ENCODE peak calls at places on chromosome 1, in five cellular contexts. F is NCI-H1417, S is cardiac fibroblast, O is left cardiac atrium, Y is right atrium auricular region. A is an unnamed sample.
A peak's percentile ranks its signal among the peaks of the same experiment; 100 is the strongest.

GRCh38 chr1:203327684-203328457 is 22.6 kb downstream of the BTG2 start:
- DNase-seq in F (peak; percentile 95), S (peak; percentile 58), O (no peak), Y (peak; percentile 79), A (no peak)

GRCh38 chr1:14945132-14946010 is 208.2 kb upstream of the TMEM51 start:
- DNase-seq in F (no peak), S (peak; percentile 62), O (peak; percentile 55), Y (no peak), A (peak; percentile 88)

GRCh38 chr1:101438359-101438758 is 201.5 kb downstream of the S1PR1 start:
- DNase-seq in F (no peak), S (peak; percentile 28), O (no peak), Y (no peak), A (no peak)

GRCh38 chr1:77757616-77758015 is 2.0 kb downstream of the USP33 start:
- DNase-seq in F (no peak), S (peak; percentile 79), O (no peak), Y (no peak), A (no peak)

GRCh38 chr1:13661539-13661938 is 38.4 kb upstream of the PRDM2 start:
- DNase-seq in F (no peak), S (peak; percentile 33), O (no peak), Y (no peak), A (no peak)

GRCh38 chr1:151837197-151837596 is 2.4 kb downstream of the C2CD4D start:
- DNase-seq in F (no peak), S (no peak), O (peak; percentile 3), Y (no peak), A (no peak)

GRCh38 chr1:51331206-51332100 is 1.1 kb upstream of the TTC39A start:
- DNase-seq in F (no peak), S (peak; percentile 57), O (peak; percentile 37), Y (peak; percentile 65), A (no peak)

GRCh38 chr1:198175418-198176170 is 18.8 kb downstream of the NEK7 start:
- DNase-seq in F (no peak), S (peak; percentile 67), O (no peak), Y (no peak), A (no peak)

GRCh38 chr1:9384751-9385245 is 92.1 kb downstream of the SPSB1 start:
- DNase-seq in F (no peak), S (no peak), O (peak; percentile 75), Y (peak; percentile 66), A (peak; percentile 83)

A was measured in sigmoid colon.